ENCODE peak calls at places on chromosome 7, in seven cellular contexts. Y, P, W, G, S, E and J are unnamed samples.

GRCh38 chr7:16587785-16588184 is 57.8 kb downstream of the ANKMY2 start:
- DNase-seq in G (no peak), Y (no peak), W (no peak), E (no peak), S (peak), P (no peak), J (no peak)

GRCh38 chr7:107051376-107051775 is 6.9 kb downstream of the PRKAR2B start:
- DNase-seq in G (no peak), E (no peak), Y (no peak), P (no peak), S (no peak), W (no peak), J (peak)

GRCh38 chr7:47724335-47724982 is 142.5 kb upstream of the TNS3 start:
- DNase-seq in Y (no peak), W (no peak), E (no peak), S (no peak), G (no peak), P (no peak), J (no peak)

GRCh38 chr7:5229451-5230271 is 39.6 kb downstream of the WIPI2 start:
- DNase-seq in E (peak), W (no peak), P (no peak), S (no peak), Y (no peak), G (no peak), J (no peak)

GRCh38 chr7:24521917-24522583 is 51.2 kb upstream of the PALS2 start:
- DNase-seq in G (no peak), Y (no peak), E (no peak), W (no peak), S (no peak), P (no peak), J (no peak)

GRCh38 chr7:82255706-82256105 is 187.9 kb downstream of the CACNA2D1 start:
- DNase-seq in S (no peak), G (no peak), P (no peak), Y (no peak), E (no peak), W (no peak), J (no peak)

GRCh38 chr7:1555046-1555812 is 776 bp downstream of the TMEM184A start:
- DNase-seq in W (no peak), Y (no peak), P (no peak), S (peak), G (no peak), E (peak), J (peak)

GRCh38 chr7:15607541-15608210 is 45.9 kb upstream of the AGMO start:
- DNase-seq in E (no peak), S (no peak), Y (no peak), W (no peak), P (no peak), G (no peak), J (no peak)

GRCh38 chr7:148110097-148110868 is 480.3 kb upstream of the C7orf33 start:
- DNase-seq in E (no peak), Y (no peak), P (no peak), W (no peak), S (peak), G (no peak), J (no peak)

GRCh38 chr7:19442016-19442785 is 266.6 kb downstream of the POLR1F start:
- DNase-seq in E (no peak), S (peak), Y (no peak), W (no peak), P (no peak), G (peak), J (peak)

GRCh38 chr7:54394877-54395276 is 147.3 kb upstream of the VSTM2A start:
- DNase-seq in S (no peak), W (no peak), E (no peak), P (no peak), G (no peak), Y (no peak), J (no peak)

GRCh38 chr7:21914671-21915070 is 31.0 kb downstream of the CDCA7L start:
- DNase-seq in W (no peak), G (no peak), S (no peak), E (no peak), P (no peak), Y (no peak), J (no peak)

GRCh38 chr7:23680417-23681405 is 712 bp downstream of the FAM221A start:
- DNase-seq in S (no peak), G (peak), W (peak), P (no peak), Y (no peak), E (peak), J (no peak)

GRCh38 chr7:15113752-15114151 is 211.2 kb upstream of the DGKB start:
- DNase-seq in E (no peak), W (no peak), S (no peak), P (no peak), Y (no peak), G (no peak), J (no peak)

GRCh38 chr7:19491821-19492452 is 216.9 kb downstream of the POLR1F start:
- DNase-seq in G (peak), P (no peak), E (no peak), Y (no peak), W (no peak), S (no peak), J (peak)

GRCh38 chr7:78130443-78131200 is 332.0 kb downstream of the PHTF2 start:
- DNase-seq in G (no peak), Y (no peak), S (no peak), W (no peak), P (no peak), E (no peak), J (no peak)

GRCh38 chr7:87231715-87232114 is 12.2 kb upstream of the TMEM243 start:
- DNase-seq in P (no peak), S (no peak), G (no peak), E (no peak), Y (no peak), W (no peak), J (no peak)

GRCh38 chr7:47326220-47326619 is 255.7 kb downstream of the TNS3 start:
- DNase-seq in S (peak), W (no peak), E (no peak), P (no peak), G (no peak), Y (no peak), J (peak)